ENCODE peak calls at places on chromosome 16, in seven cellular contexts. Q, D, Y, I, F, A and M are unnamed samples. For H4K20me1, the result is how much of the 10 kb centered on the place peaks cover.

GRCh38 chr16:87931504-87931903 is 4.8 kb downstream of the CA5A start:
- DNase-seq in A (no peak), F (peak), Q (peak), Y (no peak), D (no peak), I (no peak), M (no peak)

GRCh38 chr16:10868562-10869469 is 8.2 kb upstream of the CIITA start:
- DNase-seq in A (no peak), I (no peak), Q (no peak), F (no peak), Y (no peak), D (no peak), M (no peak)

GRCh38 chr16:58506241-58507194 is 6.6 kb downstream of the NDRG4 start:
- DNase-seq in F (no peak), I (no peak), Y (no peak), D (no peak), Q (no peak), A (no peak), M (no peak)

GRCh38 chr16:5668553-5668952 is 571.0 kb upstream of the EEF2KMT start:
- DNase-seq in Q (no peak), I (no peak), Y (no peak), F (no peak), D (no peak), A (no peak), M (no peak)

GRCh38 chr16:58152246-58152868 is 23.2 kb upstream of the CFAP20 start:
- DNase-seq in Y (no peak), F (no peak), D (no peak), A (no peak), I (no peak), Q (peak), M (no peak)

GRCh38 chr16:2252806-2253148 is 1.4 kb upstream of the ECI1 start:
- DNase-seq in A (no peak), I (no peak), Q (no peak), D (no peak), Y (no peak), F (no peak), M (no peak)

GRCh38 chr16:26772503-26772902 is 294.2 kb upstream of the C16orf82 start:
- DNase-seq in D (peak), A (no peak), I (no peak), Y (no peak), Q (no peak), F (no peak), M (no peak)

GRCh38 chr16:84198401-84198800 is 7.4 kb downstream of the ADAD2 start:
- DNase-seq in Y (no peak), Q (peak), I (no peak), D (peak), F (peak), A (no peak), M (no peak)

GRCh38 chr16:55494994-55495421 is 13.9 kb upstream of the LPCAT2 start:
- DNase-seq in Q (peak), D (peak), A (no peak), Y (no peak), I (no peak), F (peak), M (no peak)

GRCh38 chr16:31430380-31431052 is 2.4 kb upstream of the COX6A2 start:
- DNase-seq in D (no peak), F (no peak), Q (no peak), I (no peak), A (no peak), Y (no peak), M (no peak)

GRCh38 chr16:31428638-31429247 is 583 bp upstream of the COX6A2 start:
- DNase-seq in Y (no peak), I (no peak), A (no peak), D (peak), F (no peak), Q (no peak), M (peak)

GRCh38 chr16:31429314-31429713 is 1.2 kb upstream of the COX6A2 start:
- DNase-seq in F (no peak), Q (no peak), D (no peak), A (no peak), I (no peak), Y (no peak), M (no peak)

GRCh38 chr16:31428277-31428597 is at the start of gene COX6A2:
- DNase-seq in Y (no peak), D (no peak), F (no peak), Q (no peak), I (no peak), A (no peak), M (no peak)

DNA sequence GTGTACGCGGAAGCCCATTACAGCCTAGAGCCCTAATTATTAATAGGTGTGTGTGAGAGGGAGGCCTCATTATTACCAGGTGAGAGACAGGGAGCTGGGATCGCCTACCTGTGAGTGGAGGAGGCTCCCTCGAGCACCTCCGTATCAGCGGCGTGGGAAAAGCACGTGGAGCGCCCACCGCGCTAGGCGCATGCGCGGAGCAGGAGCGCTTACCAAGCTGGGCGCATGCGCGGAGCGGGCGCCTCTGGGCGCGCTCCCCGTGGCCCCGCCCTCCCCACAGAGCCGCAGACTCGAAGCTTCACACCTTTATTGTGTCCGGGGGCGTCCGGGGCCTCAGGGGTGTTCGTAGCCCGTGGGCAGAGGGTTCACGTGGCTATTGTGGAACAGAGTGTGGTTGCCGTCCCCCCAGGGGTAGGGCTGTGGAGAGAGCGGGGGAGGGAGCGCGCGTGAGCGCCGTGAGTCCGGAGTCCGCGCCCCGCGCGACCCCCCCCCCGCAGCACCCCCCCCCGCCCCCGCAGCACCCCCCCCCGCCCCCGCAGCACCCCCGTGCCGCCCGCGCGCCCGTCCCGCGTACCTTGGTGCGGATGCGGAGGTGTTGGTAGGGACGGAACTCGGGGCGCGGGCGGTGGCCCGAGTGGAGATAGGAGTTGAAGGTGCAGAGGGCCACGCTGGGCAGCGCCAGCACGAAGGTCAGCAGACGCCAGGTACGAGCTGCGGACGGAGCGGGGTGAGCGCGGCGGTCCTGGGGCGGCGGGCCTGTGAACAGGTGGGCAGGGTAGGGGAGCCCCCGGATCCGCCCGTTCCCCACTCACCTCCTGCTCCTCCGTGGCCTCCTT is 501 bp downstream of the COX6A2 start:
- DNase-seq in D (peak), Q (no peak), Y (peak), F (no peak), A (no peak), I (no peak), M (no peak)
- H3K4me3 ChIP-seq in D (peak), Q (no peak), Y (peak), F (no peak), A (no peak), I (no peak), M (no peak)

GRCh38 chr16:65095090-65095728 is 26.7 kb downstream of the CDH11 start:
- DNase-seq in D (no peak), F (no peak), Y (no peak), Q (no peak), I (no peak), A (no peak), M (no peak)
- H3K27ac ChIP-seq in D (no peak), F (no peak), Y (no peak), Q (no peak), I (no peak), A (no peak), M (no peak)

GRCh38 chr16:25264599-25264998 is 7.0 kb upstream of the ZKSCAN2 start:
- DNase-seq in F (no peak), Q (peak), Y (no peak), I (no peak), D (peak), A (no peak), M (no peak)

GRCh38 chr16:25271421-25271820 is 13.8 kb upstream of the ZKSCAN2 start:
- DNase-seq in I (no peak), F (no peak), A (no peak), D (no peak), Y (no peak), Q (no peak), M (no peak)

GRCh38 chr16:25270577-25270976 is 12.9 kb upstream of the ZKSCAN2 start:
- DNase-seq in Y (no peak), Q (no peak), A (no peak), I (no peak), D (no peak), F (no peak), M (no peak)

GRCh38 chr16:25269879-25270278 is 12.2 kb upstream of the ZKSCAN2 start:
- DNase-seq in F (no peak), I (no peak), A (no peak), D (no peak), Y (no peak), Q (no peak), M (no peak)

GRCh38 chr16:25265968-25266367 is 8.3 kb upstream of the ZKSCAN2 start:
- DNase-seq in F (no peak), D (no peak), I (no peak), A (no peak), Q (no peak), Y (no peak), M (no peak)
- H4K20me1 ChIP-seq in F (half or more), D (under half), I (under half), A (under half), Q (under half), Y (under half), M (half or more)

GRCh38 chr16:81780350-81780749 is 1.3 kb downstream of the PLCG2 start:
- DNase-seq in Y (no peak), A (no peak), I (no peak), Q (no peak), D (no peak), F (no peak), M (no peak)
- H3K4me3 ChIP-seq in Y (peak), A (no peak), I (peak), Q (no peak), D (no peak), F (no peak), M (no peak)

DNA sequence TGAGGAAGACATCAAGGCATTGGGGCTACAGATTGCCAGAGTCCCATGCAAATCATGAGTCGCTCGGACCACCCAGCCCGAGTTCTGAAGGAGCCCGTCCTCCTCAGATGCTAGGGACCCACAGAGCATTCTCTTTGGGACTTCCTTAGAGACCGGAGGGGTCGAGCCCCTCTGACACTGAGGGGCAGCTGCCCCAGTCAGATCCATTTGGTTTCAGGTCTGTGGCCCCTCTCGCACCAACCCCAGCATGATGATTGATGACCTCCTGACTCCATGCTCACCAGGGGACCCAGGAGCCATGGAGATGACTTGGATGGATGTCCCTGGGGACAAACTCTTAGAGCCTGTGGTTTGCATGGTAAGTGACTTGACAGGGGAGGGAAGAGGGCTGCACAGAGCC is 8.0 kb downstream of the PDF start:
- DNase-seq in Q (no peak), A (no peak), I (no peak), F (no peak), D (no peak), Y (no peak), M (no peak)
- H3K27ac ChIP-seq in Q (no peak), A (no peak), I (no peak), F (no peak), D (no peak), Y (no peak), M (no peak)

GRCh38 chr16:70678121-70678897 is 7.5 kb downstream of the MTSS2 start:
- DNase-seq in Q (no peak), D (no peak), I (no peak), F (no peak), A (no peak), Y (no peak), M (no peak)

GRCh38 chr16:70679653-70680494 is 6.0 kb downstream of the MTSS2 start:
- DNase-seq in Q (no peak), A (no peak), Y (peak), F (no peak), I (no peak), D (peak), M (no peak)

GRCh38 chr16:70677499-70678120 is 8.2 kb downstream of the MTSS2 start:
- DNase-seq in D (no peak), A (no peak), Y (no peak), F (no peak), Q (no peak), I (no peak), M (no peak)

GRCh38 chr16:70680495-70681381 is 5.1 kb downstream of the MTSS2 start:
- DNase-seq in A (no peak), F (no peak), Q (no peak), Y (no peak), D (no peak), I (no peak), M (no peak)

GRCh38 chr16:70678898-70679652 is 6.8 kb downstream of the MTSS2 start:
- DNase-seq in Q (no peak), A (no peak), I (no peak), Y (no peak), D (no peak), F (no peak), M (no peak)
- H4K20me1 ChIP-seq in Q (under half), A (under half), I (under half), Y (under half), D (under half), F (under half), M (under half)

DNA sequence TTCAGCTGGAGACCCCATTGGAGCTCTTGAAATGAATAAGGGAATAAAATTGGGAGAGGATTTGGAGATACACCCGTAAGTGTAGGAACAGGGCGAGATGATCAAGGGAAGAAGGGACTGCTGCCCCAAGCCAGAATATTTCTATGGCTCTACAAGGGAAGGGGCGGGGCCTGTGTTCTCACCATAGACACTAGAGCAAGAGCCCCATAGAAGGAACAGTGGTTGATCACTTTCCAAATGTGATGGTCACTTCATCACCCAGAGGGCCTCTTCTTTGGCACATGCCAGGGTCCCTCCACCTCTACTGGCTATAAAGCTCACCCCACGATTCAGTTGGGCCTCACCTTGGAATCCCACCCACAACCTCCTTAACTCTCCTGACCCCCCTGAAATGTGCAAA is 25.0 kb downstream of the GPRC5B start:
- DNase-seq in F (no peak), I (no peak), A (no peak), D (no peak), Y (no peak), Q (no peak), M (no peak)
- H3K4me3 ChIP-seq in F (no peak), I (no peak), A (no peak), D (no peak), Y (no peak), Q (no peak), M (no peak)

GRCh38 chr16:75486014-75486404 is 9.2 kb downstream of the CHST6 start:
- DNase-seq in Q (no peak), F (no peak), A (peak), Y (no peak), I (no peak), D (no peak), M (peak)

GRCh38 chr16:75485230-75486013 is 9.8 kb downstream of the CHST6 start:
- DNase-seq in A (no peak), I (no peak), D (no peak), Y (no peak), F (no peak), Q (no peak), M (no peak)

GRCh38 chr16:75481475-75481874 is 13.8 kb downstream of the CHST6 start:
- DNase-seq in Q (no peak), A (no peak), I (no peak), D (no peak), F (no peak), Y (no peak), M (no peak)

GRCh38 chr16:75482434-75483205 is 12.6 kb downstream of the CHST6 start:
- DNase-seq in I (no peak), A (no peak), F (no peak), D (no peak), Y (no peak), Q (no peak), M (no peak)

GRCh38 chr16:75483222-75483621 is 12.0 kb downstream of the CHST6 start:
- DNase-seq in I (no peak), Y (no peak), A (peak), D (no peak), Q (peak), F (peak), M (peak)
- H3K27ac ChIP-seq in I (no peak), Y (no peak), A (peak), D (no peak), Q (no peak), F (no peak), M (peak)